ENCODE peak calls at places on chromosome 22, in seven cellular contexts. E is body of pancreas, Q is ovary, S is dorsolateral prefrontal cortex, X is OCI-LY7, I is cardiac muscle cell, R is right atrium auricular region. D is an unnamed sample.

GRCh38 chr22:21712751-21713427 is 22.7 kb downstream of the YPEL1 start:
- DNase-seq in R (peak), Q (peak), E (peak), S (peak), I (peak), X (peak), D (peak)

GRCh38 chr22:23033116-23033905 is 37.0 kb upstream of the GNAZ start:
- DNase-seq in X (peak), R (no peak), I (no peak), E (no peak), Q (no peak), S (no peak), D (no peak)

GRCh38 chr22:35446365-35446764 is 46.4 kb downstream of the MCM5 start:
- DNase-seq in S (peak), R (no peak), X (no peak), Q (no peak), I (peak), E (no peak), D (peak)

GRCh38 chr22:35870517-35871275 is 153.0 kb downstream of the APOL5 start:
- DNase-seq in Q (no peak), X (no peak), E (no peak), S (no peak), I (no peak), R (no peak), D (no peak)

GRCh38 chr22:49751318-49751967 is 76.2 kb downstream of the BRD1 start:
- DNase-seq in E (no peak), I (no peak), R (peak), X (no peak), S (no peak), Q (peak), D (no peak)

GRCh38 chr22:22111267-22111751 is 128.7 kb upstream of the TOP3B start:
- DNase-seq in Q (no peak), X (peak), I (peak), R (no peak), S (no peak), E (no peak), D (peak)

GRCh38 chr22:39207141-39208012 is 37.4 kb downstream of the PDGFB start:
- DNase-seq in Q (no peak), I (peak), E (peak), X (no peak), S (no peak), R (no peak), D (no peak)

GRCh38 chr22:36659762-36660509 is 43.6 kb downstream of the CACNG2 start:
- DNase-seq in R (peak), Q (peak), E (peak), X (no peak), S (peak), I (peak), D (peak)

GRCh38 chr22:50696799-50697561 is 24.4 kb downstream of the SHANK3 start:
- DNase-seq in R (no peak), S (peak), Q (no peak), X (no peak), I (peak), E (no peak), D (no peak)

GRCh38 chr22:42544686-42545085 is 9.1 kb upstream of the SERHL2 start:
- DNase-seq in Q (no peak), X (no peak), R (no peak), E (no peak), S (no peak), I (peak), D (no peak)

GRCh38 chr22:36347094-36347493 is 40.7 kb downstream of the MYH9 start:
- DNase-seq in X (no peak), S (no peak), R (no peak), Q (no peak), E (no peak), I (no peak), D (no peak)

GRCh38 chr22:32785636-32786418 is 15.7 kb upstream of the TIMP3 start:
- DNase-seq in Q (no peak), I (no peak), S (no peak), R (no peak), X (no peak), E (no peak), D (no peak)

GRCh38 chr22:35039625-35040024 is 26.3 kb upstream of the ISX start:
- DNase-seq in S (no peak), R (no peak), X (no peak), Q (no peak), I (no peak), E (no peak), D (no peak)

GRCh38 chr22:17980638-17981051 is 43.7 kb downstream of the MICAL3 start:
- DNase-seq in S (no peak), I (peak), X (peak), E (no peak), Q (no peak), R (no peak), D (no peak)

GRCh38 chr22:38835888-38836301 is 7.9 kb downstream of the NPTXR start:
- DNase-seq in R (no peak), X (no peak), I (peak), E (no peak), S (no peak), Q (no peak), D (peak)

GRCh38 chr22:23246982-23247766 is 66.9 kb downstream of the BCR start:
- DNase-seq in Q (no peak), I (no peak), R (no peak), X (no peak), E (no peak), S (no peak), D (no peak)

GRCh38 chr22:23155831-23156230 is 10.6 kb downstream of the RAB36 start:
- DNase-seq in Q (no peak), S (no peak), I (no peak), X (no peak), R (no peak), E (no peak), D (no peak)

GRCh38 chr22:24580276-24580675 is 12.6 kb downstream of the LRRC75B start:
- DNase-seq in E (no peak), X (no peak), S (no peak), R (no peak), Q (no peak), I (peak), D (peak)

GRCh38 chr22:24500251-24500820 is 5.2 kb downstream of the UPB1 start:
- DNase-seq in X (no peak), Q (no peak), S (no peak), E (no peak), I (no peak), R (no peak), D (no peak)

GRCh38 chr22:49659281-49659923 is 168.3 kb downstream of the BRD1 start:
- DNase-seq in I (no peak), E (peak), R (no peak), Q (no peak), S (no peak), X (no peak), D (no peak)

GRCh38 chr22:24926428-24926725 is 20.1 kb downstream of the LHFPL7 start:
- DNase-seq in X (no peak), S (no peak), I (no peak), Q (no peak), E (no peak), R (no peak), D (no peak)

GRCh38 chr22:26321469-26321913 is 107.6 kb upstream of the ASPHD2 start:
- DNase-seq in S (peak), X (no peak), E (no peak), Q (no peak), R (no peak), I (no peak), D (no peak)

GRCh38 chr22:44669725-44670027 is 32.3 kb upstream of the PRR5 start:
- DNase-seq in I (peak), Q (no peak), S (peak), R (no peak), X (no peak), E (no peak), D (no peak)

GRCh38 chr22:44667829-44668189 is 34.2 kb upstream of the PRR5 start:
- DNase-seq in R (no peak), I (no peak), Q (peak), E (no peak), X (no peak), S (no peak), D (no peak)

GRCh38 chr22:44668886-44669724 is 32.9 kb upstream of the PRR5 start:
- DNase-seq in E (no peak), I (no peak), X (no peak), S (peak), Q (peak), R (no peak), D (no peak)

GRCh38 chr22:44667276-44667675 is 34.7 kb upstream of the PRR5 start:
- DNase-seq in S (no peak), I (no peak), R (no peak), X (no peak), E (no peak), Q (peak), D (no peak)

DNA sequence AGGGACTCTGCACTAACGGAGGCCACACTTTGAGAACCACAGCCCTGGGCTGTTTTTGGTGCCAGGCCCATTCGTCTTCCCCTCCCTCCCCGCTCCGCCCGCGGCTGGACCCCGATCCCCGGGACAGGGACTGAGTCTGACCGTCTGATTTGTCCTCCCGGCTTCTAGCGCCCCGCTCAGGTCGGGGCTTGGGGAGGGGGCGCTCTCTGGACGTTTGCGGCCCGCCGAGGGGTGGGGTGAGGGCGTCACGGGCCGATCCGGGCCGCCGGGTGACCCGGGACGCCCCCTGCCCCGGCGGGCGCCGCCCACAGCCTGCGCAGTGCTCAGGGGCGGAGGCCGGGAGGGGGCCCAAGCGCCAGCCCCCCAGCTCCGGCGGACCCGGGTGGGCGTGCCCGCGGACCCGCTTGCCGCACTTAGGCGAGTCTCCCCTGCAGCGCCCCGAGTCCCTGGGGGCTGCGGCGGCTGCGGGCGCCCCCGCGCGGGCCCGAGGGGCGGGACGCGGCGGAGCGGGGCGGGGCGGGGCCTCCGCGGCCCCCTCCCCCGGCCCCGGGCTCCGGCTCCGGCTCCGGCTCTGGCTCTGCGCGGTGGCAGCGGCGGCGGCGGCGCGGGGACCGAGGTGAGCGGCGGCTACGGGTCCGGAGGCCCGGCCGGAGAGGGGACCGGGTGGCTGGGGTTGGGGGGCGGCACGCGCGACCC is 33.7 kb upstream of the PRR5 start:
- DNase-seq in I (peak), S (no peak), Q (peak), R (no peak), X (no peak), E (no peak), D (no peak)
- H3K4me3 ChIP-seq in I (peak), S (peak), Q (peak), R (peak), X (no peak), E (no peak), D (peak)

GRCh38 chr22:27416553-27417427 is 384.8 kb downstream of the MN1 start:
- DNase-seq in E (no peak), Q (no peak), I (peak), R (no peak), X (no peak), S (no peak), D (peak)
- TF ChIP-seq CTCF in E (no peak), Q (no peak), I (peak), R (no peak), X (no peak), S (no peak), D (peak)

GRCh38 chr22:41252365-41252764 is 11.6 kb upstream of the CHADL start:
- DNase-seq in I (no peak), S (no peak), R (no peak), E (no peak), Q (no peak), X (no peak), D (no peak)

GRCh38 chr22:41256898-41257260 is 16.1 kb upstream of the CHADL start:
- DNase-seq in E (no peak), Q (no peak), I (peak), S (no peak), R (no peak), X (no peak), D (no peak)

GRCh38 chr22:41254230-41254629 is 13.5 kb upstream of the CHADL start:
- DNase-seq in S (no peak), I (no peak), R (no peak), X (no peak), Q (no peak), E (no peak), D (no peak)

GRCh38 chr22:41257696-41258095 is 17.0 kb upstream of the CHADL start:
- DNase-seq in X (no peak), E (no peak), R (no peak), Q (no peak), S (no peak), I (no peak), D (no peak)

GRCh38 chr22:41256254-41256897 is 15.6 kb upstream of the CHADL start:
- DNase-seq in Q (no peak), R (no peak), S (no peak), E (no peak), I (peak), X (no peak), D (peak)
- H3K27ac ChIP-seq in Q (no peak), R (no peak), S (no peak), E (no peak), I (no peak), X (no peak), D (peak)

DNA sequence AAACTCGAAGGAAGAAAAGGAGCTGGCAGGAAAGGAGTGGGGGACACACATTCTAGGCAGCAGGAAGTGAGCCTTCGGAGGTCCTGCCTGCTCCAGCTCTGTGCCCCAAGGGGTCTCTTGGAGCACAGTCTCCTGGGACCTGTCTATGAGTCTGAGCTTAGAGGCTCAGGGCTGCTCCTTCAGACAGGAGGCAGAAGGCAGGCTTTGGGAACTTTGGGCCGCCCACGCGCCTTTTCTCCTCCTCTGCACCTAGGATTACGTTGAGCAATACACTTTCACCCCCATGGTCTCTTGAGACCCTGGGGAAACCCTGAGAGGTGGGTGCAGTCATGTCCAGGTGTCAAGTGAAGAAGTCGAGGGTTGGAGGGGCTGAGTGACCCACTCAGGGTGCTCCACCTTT is 965 bp downstream of the TCN2 start:
- DNase-seq in S (no peak), R (no peak), X (no peak), Q (no peak), E (no peak), I (no peak), D (no peak)
- H3K4me3 ChIP-seq in S (no peak), R (peak), X (no peak), Q (no peak), E (no peak), I (no peak), D (no peak)

D was measured in AG04450.